ENCODE peak calls at places on chromosomes 11 and 22, in four cellular contexts. L is PC-3, V is GM23248, Q is HCT116. B is an unnamed sample. For H3K9me2, the result is how much of the 10 kb centered on the place peaks cover.

GRCh38 chr11:131373326-131373725 is 2.9 kb downstream of the NTM start:
- DNase-seq in L (no peak), V (no peak), Q (no peak), B (no peak)

GRCh38 chr22:21080435-21081137 is 34.8 kb downstream of the LRRC74B start:
- DNase-seq in L (no peak), V (no peak), Q (no peak), B (no peak)

GRCh38 chr11:31383116-31383515 is 13.5 kb downstream of the DNAJC24 start:
- DNase-seq in L (no peak), V (no peak), Q (no peak), B (no peak)

GRCh38 chr11:74925281-74925680 is 23.6 kb downstream of the XRRA1 start:
- DNase-seq in L (peak), V (peak), Q (no peak), B (no peak)

GRCh38 chr22:25395468-25395867 is 169.0 kb upstream of the GRK3 start:
- DNase-seq in L (no peak), V (no peak), Q (no peak), B (no peak)

GRCh38 chr11:20029193-20029592 is 131.1 kb downstream of the DBX1 start:
- DNase-seq in L (no peak), V (no peak), Q (no peak), B (no peak)

GRCh38 chr11:129846508-129847335 is 31.1 kb downstream of the TMEM45B start:
- DNase-seq in L (peak), V (peak), Q (no peak), B (no peak)

GRCh38 chr11:78952866-78953265 is 378.2 kb upstream of the NARS2 start:
- DNase-seq in L (no peak), V (no peak), Q (no peak), B (no peak)

GRCh38 chr22:47192106-47192650 is 429.7 kb downstream of the TBC1D22A start:
- DNase-seq in L (no peak), V (no peak), Q (no peak), B (no peak)

GRCh38 chr11:17102447-17102846 is 25.0 kb upstream of the RPS13 start:
- DNase-seq in L (no peak), V (peak), Q (no peak), B (no peak)

GRCh38 chr11:67288198-67288451 is 978 bp upstream of the ANKRD13D start:
- DNase-seq in L (no peak), V (no peak), Q (no peak), B (no peak)

GRCh38 chr22:23089010-23089409 is 18.7 kb downstream of the GNAZ start:
- DNase-seq in L (no peak), V (no peak), Q (no peak), B (no peak)

GRCh38 chr22:24104307-24105017 is 76.8 kb upstream of the SUSD2 start:
- DNase-seq in L (no peak), V (no peak), Q (no peak), B (no peak)

GRCh38 chr11:32312865-32313403 is 122.4 kb downstream of the WT1 start:
- DNase-seq in L (peak), V (peak), Q (peak), B (peak)

GRCh38 chr22:43376765-43377485 is 33.8 kb upstream of the SCUBE1 start:
- DNase-seq in L (no peak), V (no peak), Q (no peak), B (no peak)

GRCh38 chr11:14318581-14318981 is 40.4 kb downstream of the RRAS2 start:
- DNase-seq in L (peak), V (peak), Q (no peak), B (no peak)

GRCh38 chr22:22105364-22105763 is 122.8 kb upstream of the TOP3B start:
- DNase-seq in L (no peak), V (no peak), Q (no peak), B (no peak)

GRCh38 chr11:123321641-123322040 is 108.4 kb upstream of the GRAMD1B start:
- DNase-seq in L (no peak), V (peak), Q (no peak), B (no peak)

GRCh38 chr11:65321828-65322495 is 7.3 kb downstream of the CDC42EP2 start:
- DNase-seq in L (no peak), V (no peak), Q (no peak), B (peak)

DNA sequence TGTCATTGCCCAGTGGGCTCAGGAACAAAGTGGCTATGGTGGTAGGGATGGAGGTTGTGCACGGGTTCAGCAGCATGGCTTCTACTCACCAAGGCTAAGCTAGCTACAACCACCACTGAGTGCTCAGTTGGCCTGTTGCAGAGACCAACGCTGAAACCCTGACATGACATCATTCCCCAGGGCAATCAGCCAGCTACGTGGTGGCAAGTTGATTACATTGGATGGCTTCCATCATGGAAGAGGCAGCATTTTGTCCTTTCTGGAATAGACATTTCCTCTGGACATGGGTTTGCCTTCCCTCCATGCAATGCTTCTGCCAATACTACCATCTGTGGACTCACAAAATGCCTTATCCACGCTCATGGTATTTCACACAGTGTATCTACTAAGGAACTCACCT is 634.3 kb downstream of the OPCML start:
- DNase-seq in L (no peak), V (no peak), Q (no peak), B (no peak)
- H3K9me2 ChIP-seq in L (under half), V (under half), Q (under half), B (under half)

GRCh38 chr11:45075519-45075918 is 70.9 kb upstream of the PRDM11 start:
- DNase-seq in L (no peak), V (no peak), Q (no peak), B (no peak)

GRCh38 chr11:45075952-45076351 is 70.5 kb upstream of the PRDM11 start:
- DNase-seq in L (no peak), V (no peak), Q (no peak), B (no peak)

GRCh38 chr11:45076761-45077160 is 69.7 kb upstream of the PRDM11 start:
- DNase-seq in L (no peak), V (peak), Q (no peak), B (no peak)

GRCh38 chr11:45071232-45071631 is 75.2 kb upstream of the PRDM11 start:
- DNase-seq in L (no peak), V (no peak), Q (no peak), B (no peak)

GRCh38 chr11:45073575-45074225 is 72.7 kb upstream of the PRDM11 start:
- DNase-seq in L (no peak), V (no peak), Q (no peak), B (no peak)
- H3K9me2 ChIP-seq in L (under half), V (under half), Q (under half), B (under half)

GRCh38 chr11:132898676-132899075 is 633.6 kb downstream of the OPCML start:
- DNase-seq in L (no peak), V (no peak), Q (no peak), B (no peak)
- H3K9me2 ChIP-seq in L (under half), V (under half), Q (under half), B (under half)

GRCh38 chr22:42083119-42083518 is 3.6 kb downstream of the SMDT1 start:
- DNase-seq in L (no peak), V (no peak), Q (no peak), B (no peak)
- H3K9me2 ChIP-seq in L (under half), V (under half), Q (under half), B (under half)

GRCh38 chr22:29298641-29299040 is 7.8 kb upstream of the GAS2L1 start:
- DNase-seq in L (no peak), V (no peak), Q (no peak), B (no peak)
- H3K9me2 ChIP-seq in L (under half), V (under half), Q (under half), B (under half)

DNA sequence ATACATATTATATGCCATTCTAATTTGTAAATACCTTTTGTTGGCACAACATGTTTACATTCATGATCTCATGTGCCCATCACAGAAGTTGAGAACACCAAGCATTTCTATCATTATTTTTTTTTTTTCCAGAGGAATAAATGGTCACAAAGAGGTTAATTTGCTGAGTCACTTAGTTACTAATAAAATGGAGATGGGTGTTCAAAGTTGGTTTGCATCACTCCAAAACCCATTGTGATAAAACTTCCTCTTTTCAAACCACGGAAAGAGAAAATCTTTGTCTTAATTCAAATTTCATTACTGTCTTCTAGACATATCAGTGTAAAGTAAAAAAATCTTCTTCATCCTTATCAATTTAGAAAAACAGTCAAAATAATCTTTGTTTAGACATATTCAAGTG is 636.8 kb upstream of the CCDC179 start:
- DNase-seq in L (no peak), V (no peak), Q (no peak), B (no peak)
- H3K9me2 ChIP-seq in L (under half), V (under half), Q (under half), B (under half)

GRCh38 chr22:28430656-28431055 is 249.0 kb downstream of the TTC28 start:
- DNase-seq in L (no peak), V (peak), Q (no peak), B (no peak)
- H3K9me2 ChIP-seq in L (under half), V (under half), Q (under half), B (under half)

DNA sequence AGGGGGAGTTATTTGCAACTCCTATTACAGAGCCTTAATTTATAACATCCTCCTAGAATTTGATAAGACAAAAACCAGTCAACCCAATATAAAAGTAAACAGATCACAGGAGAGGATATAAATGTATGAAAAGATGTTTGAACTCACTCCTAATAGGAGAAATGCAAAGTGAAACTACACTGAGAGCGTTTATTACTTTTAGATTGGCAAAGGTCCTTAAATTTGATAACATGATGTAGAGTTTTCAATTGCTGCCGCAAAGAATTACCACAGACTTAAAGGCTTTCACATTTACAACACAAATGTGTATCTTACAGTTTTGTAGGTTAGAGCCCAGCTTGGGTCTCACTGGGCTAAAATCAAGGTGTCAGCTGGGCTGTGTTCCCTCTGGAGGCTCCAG is 9.2 kb upstream of the POU2AF2 start:
- DNase-seq in L (no peak), V (no peak), Q (no peak), B (no peak)
- H3K9me2 ChIP-seq in L (under half), V (under half), Q (under half), B (under half)

GRCh38 chr22:45914309-45914708 is 62.7 kb downstream of the WNT7B start:
- DNase-seq in L (no peak), V (no peak), Q (no peak), B (no peak)
- H3K9me2 ChIP-seq in L (under half), V (under half), Q (under half), B (under half)